ENCODE peak calls at places on chromosomes 16 and 17, in seven cellular contexts. One of them, this sample, is unnamed.

GRCh38 chr17:50783905-50784304 is 16.6 kb upstream of the ANKRD40CL start:
- DNase-seq in hepatocyte: no peak
- DNase-seq in IMR-90: no peak
- DNase-seq in fibroblast of lung: no peak
- DNase-seq in H1: no peak
- DNase-seq in SK-N-SH: no peak
- DNase-seq in A549: no peak
- DNase-seq in this sample: no peak

GRCh38 chr16:19291459-19291858 is 5.9 kb downstream of the CLEC19A start:
- DNase-seq in A549: no peak
- DNase-seq in IMR-90: no peak
- DNase-seq in H1: no peak
- DNase-seq in hepatocyte: peak
- DNase-seq in SK-N-SH: no peak
- DNase-seq in fibroblast of lung: peak
- DNase-seq in this sample: peak

GRCh38 chr17:48153711-48154642 is 46.4 kb downstream of the SNX11 start:
- DNase-seq in A549: peak
- DNase-seq in SK-N-SH: peak
- DNase-seq in H1: no peak
- DNase-seq in IMR-90: peak
- DNase-seq in hepatocyte: peak
- DNase-seq in fibroblast of lung: peak
- DNase-seq in this sample: peak

GRCh38 chr17:41338961-41339485 is 11.6 kb downstream of the KRT33A start:
- DNase-seq in SK-N-SH: no peak
- DNase-seq in fibroblast of lung: no peak
- DNase-seq in IMR-90: peak
- DNase-seq in A549: no peak
- DNase-seq in H1: peak
- DNase-seq in hepatocyte: no peak
- DNase-seq in this sample: no peak

GRCh38 chr16:13921328-13921727 is 1.4 kb downstream of the ERCC4 start:
- DNase-seq in A549: no peak
- DNase-seq in IMR-90: no peak
- DNase-seq in fibroblast of lung: no peak
- DNase-seq in SK-N-SH: no peak
- DNase-seq in H1: no peak
- DNase-seq in hepatocyte: no peak
- DNase-seq in this sample: no peak

GRCh38 chr16:67430504-67431076 is 331 bp upstream of the HSD11B2 start:
- DNase-seq in fibroblast of lung: no peak
- DNase-seq in IMR-90: no peak
- DNase-seq in H1: peak
- DNase-seq in hepatocyte: peak
- DNase-seq in A549: peak
- DNase-seq in SK-N-SH: peak
- DNase-seq in this sample: peak

GRCh38 chr17:47295037-47295873 is 28.5 kb upstream of the EFCAB13 start:
- DNase-seq in hepatocyte: no peak
- DNase-seq in SK-N-SH: no peak
- DNase-seq in fibroblast of lung: no peak
- DNase-seq in H1: no peak
- DNase-seq in A549: no peak
- DNase-seq in IMR-90: no peak
- DNase-seq in this sample: no peak

GRCh38 chr17:31373150-31374082 is 18.1 kb upstream of the RAB11FIP4 start:
- DNase-seq in SK-N-SH: no peak
- DNase-seq in fibroblast of lung: peak
- DNase-seq in hepatocyte: peak
- DNase-seq in A549: no peak
- DNase-seq in IMR-90: peak
- DNase-seq in H1: no peak
- DNase-seq in this sample: peak

GRCh38 chr16:35751191-35751941 is 2292.0 kb downstream of the TP53TG3F start:
- DNase-seq in H1: no peak
- DNase-seq in SK-N-SH: no peak
- DNase-seq in fibroblast of lung: no peak
- DNase-seq in IMR-90: no peak
- DNase-seq in hepatocyte: no peak
- DNase-seq in A549: no peak
- DNase-seq in this sample: no peak

GRCh38 chr17:43169561-43170139 is 1.4 kb upstream of the NBR1 start:
- DNase-seq in fibroblast of lung: peak
- DNase-seq in IMR-90: peak
- DNase-seq in A549: peak
- DNase-seq in H1: no peak
- DNase-seq in SK-N-SH: peak
- DNase-seq in hepatocyte: peak
- DNase-seq in this sample: peak

GRCh38 chr17:55990332-55991006 is 162.8 kb upstream of the ANKFN1 start:
- DNase-seq in A549: no peak
- DNase-seq in H1: peak
- DNase-seq in IMR-90: no peak
- DNase-seq in fibroblast of lung: no peak
- DNase-seq in hepatocyte: no peak
- DNase-seq in SK-N-SH: no peak
- DNase-seq in this sample: peak

GRCh38 chr16:1701216-1701878 is 4.6 kb upstream of the MAPK8IP3 start:
- DNase-seq in H1: no peak
- DNase-seq in hepatocyte: no peak
- DNase-seq in fibroblast of lung: no peak
- DNase-seq in IMR-90: no peak
- DNase-seq in A549: no peak
- DNase-seq in SK-N-SH: no peak
- DNase-seq in this sample: no peak

GRCh38 chr16:86566966-86567700 is 504 bp downstream of the FOXC2 start:
- DNase-seq in SK-N-SH: no peak
- DNase-seq in H1: peak
- DNase-seq in IMR-90: peak
- DNase-seq in hepatocyte: peak
- DNase-seq in A549: no peak
- DNase-seq in fibroblast of lung: peak
- DNase-seq in this sample: peak

GRCh38 chr16:86566601-86566965 is at the start of gene FOXC2:
- DNase-seq in A549: peak
- DNase-seq in IMR-90: peak
- DNase-seq in fibroblast of lung: peak
- DNase-seq in SK-N-SH: peak
- DNase-seq in hepatocyte: peak
- DNase-seq in H1: peak
- DNase-seq in this sample: peak

GRCh38 chr16:86568677-86569623 is 2.3 kb downstream of the FOXC2 start:
- DNase-seq in IMR-90: no peak
- DNase-seq in hepatocyte: no peak
- DNase-seq in SK-N-SH: no peak
- DNase-seq in fibroblast of lung: no peak
- DNase-seq in A549: no peak
- DNase-seq in H1: no peak
- DNase-seq in this sample: peak

GRCh38 chr16:86569843-86570447 is 3.3 kb downstream of the FOXC2 start:
- DNase-seq in A549: no peak
- DNase-seq in H1: no peak
- DNase-seq in IMR-90: no peak
- DNase-seq in fibroblast of lung: no peak
- DNase-seq in hepatocyte: no peak
- DNase-seq in SK-N-SH: no peak
- DNase-seq in this sample: no peak

DNA sequence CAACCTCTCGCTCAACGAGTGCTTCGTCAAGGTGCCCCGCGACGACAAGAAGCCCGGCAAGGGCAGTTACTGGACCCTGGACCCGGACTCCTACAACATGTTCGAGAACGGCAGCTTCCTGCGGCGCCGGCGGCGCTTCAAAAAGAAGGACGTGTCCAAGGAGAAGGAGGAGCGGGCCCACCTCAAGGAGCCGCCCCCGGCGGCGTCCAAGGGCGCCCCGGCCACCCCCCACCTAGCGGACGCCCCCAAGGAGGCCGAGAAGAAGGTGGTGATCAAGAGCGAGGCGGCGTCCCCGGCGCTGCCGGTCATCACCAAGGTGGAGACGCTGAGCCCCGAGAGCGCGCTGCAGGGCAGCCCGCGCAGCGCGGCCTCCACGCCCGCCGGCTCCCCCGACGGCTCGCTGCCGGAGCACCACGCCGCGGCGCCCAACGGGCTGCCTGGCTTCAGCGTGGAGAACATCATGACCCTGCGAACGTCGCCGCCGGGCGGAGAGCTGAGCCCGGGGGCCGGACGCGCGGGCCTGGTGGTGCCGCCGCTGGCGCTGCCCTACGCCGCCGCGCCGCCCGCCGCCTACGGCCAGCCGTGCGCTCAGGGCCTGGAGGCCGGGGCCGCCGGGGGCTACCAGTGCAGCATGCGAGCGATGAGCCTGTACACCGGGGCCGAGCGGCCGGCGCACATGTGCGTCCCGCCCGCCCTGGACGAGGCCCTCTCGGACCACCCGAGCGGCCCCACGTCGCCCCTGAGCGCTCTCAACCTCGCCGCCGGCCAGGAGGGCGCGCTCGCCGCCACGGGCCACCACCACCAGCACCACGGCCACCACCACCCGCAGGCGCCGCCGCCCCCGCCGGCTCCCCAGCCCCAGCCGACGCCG is 1.3 kb downstream of the FOXC2 start:
- DNase-seq in IMR-90: peak
- DNase-seq in hepatocyte: peak
- DNase-seq in A549: no peak
- DNase-seq in SK-N-SH: no peak
- DNase-seq in fibroblast of lung: peak
- DNase-seq in H1: peak
- DNase-seq in this sample: peak
- H3K4me2 ChIP-seq in IMR-90: peak
- H3K4me2 ChIP-seq in hepatocyte: peak
- H3K4me2 ChIP-seq in A549: peak
- H3K4me2 ChIP-seq in SK-N-SH: peak
- H3K4me2 ChIP-seq in fibroblast of lung: peak
- H3K4me2 ChIP-seq in H1: peak
- H3K4me2 ChIP-seq in this sample: peak

DNA sequence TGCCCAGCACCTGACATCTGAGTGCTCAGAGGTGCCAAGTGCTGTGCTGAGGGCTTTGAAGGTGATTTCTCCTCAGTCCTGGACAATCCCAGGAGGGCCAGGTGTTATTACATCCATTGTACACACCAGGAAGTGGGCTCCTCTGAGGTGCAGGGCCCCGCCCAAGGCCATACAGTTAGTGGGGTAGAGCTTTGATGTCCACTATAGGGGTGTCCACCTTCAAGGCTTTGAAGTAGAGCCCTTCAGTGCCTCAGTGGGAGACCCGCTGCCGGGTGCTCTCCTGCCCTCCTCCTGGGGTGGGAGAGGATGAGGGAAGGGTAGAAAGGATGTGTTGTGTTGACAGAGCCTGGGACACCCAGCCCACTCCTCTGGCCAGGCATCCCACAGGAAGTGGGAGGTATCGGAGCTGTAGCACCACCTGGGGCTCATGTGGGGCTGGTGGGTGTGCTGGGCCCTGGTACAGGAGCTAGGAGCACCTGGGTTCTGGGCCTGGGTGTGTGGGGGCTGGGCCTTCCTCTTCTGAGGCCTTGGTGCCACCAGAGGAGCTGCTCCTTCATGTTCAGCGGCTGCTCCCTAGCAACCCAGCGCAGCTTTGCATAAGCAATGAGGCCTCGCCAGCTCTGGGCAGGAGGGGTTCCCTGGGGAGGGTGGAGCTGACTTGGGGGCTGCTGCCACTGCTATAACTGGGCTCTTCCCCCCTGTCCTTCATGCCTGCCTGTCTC is 7.4 kb downstream of the LASP1 start:
- DNase-seq in fibroblast of lung: no peak
- DNase-seq in SK-N-SH: no peak
- DNase-seq in IMR-90: no peak
- DNase-seq in hepatocyte: no peak
- DNase-seq in H1: no peak
- DNase-seq in A549: no peak
- DNase-seq in this sample: peak
- H3K4me3 ChIP-seq in fibroblast of lung: no peak
- H3K4me3 ChIP-seq in SK-N-SH: no peak
- H3K4me3 ChIP-seq in IMR-90: no peak
- H3K4me3 ChIP-seq in hepatocyte: no peak
- H3K4me3 ChIP-seq in H1: peak
- H3K4me3 ChIP-seq in A549: no peak
- H3K4me3 ChIP-seq in this sample: no peak

GRCh38 chr17:80372456-80372855 is 42.5 kb upstream of the ENDOV start:
- DNase-seq in SK-N-SH: no peak
- DNase-seq in IMR-90: no peak
- DNase-seq in A549: no peak
- DNase-seq in fibroblast of lung: no peak
- DNase-seq in hepatocyte: no peak
- DNase-seq in H1: no peak
- DNase-seq in this sample: no peak

GRCh38 chr17:80374732-80375118 is 40.2 kb upstream of the ENDOV start:
- DNase-seq in SK-N-SH: no peak
- DNase-seq in hepatocyte: no peak
- DNase-seq in H1: no peak
- DNase-seq in A549: no peak
- DNase-seq in fibroblast of lung: no peak
- DNase-seq in IMR-90: no peak
- DNase-seq in this sample: no peak

GRCh38 chr17:80371196-80371595 is 43.8 kb upstream of the ENDOV start:
- DNase-seq in H1: no peak
- DNase-seq in hepatocyte: no peak
- DNase-seq in IMR-90: no peak
- DNase-seq in fibroblast of lung: no peak
- DNase-seq in A549: no peak
- DNase-seq in SK-N-SH: no peak
- DNase-seq in this sample: no peak

GRCh38 chr17:80374039-80374731 is 40.8 kb upstream of the ENDOV start:
- DNase-seq in A549: no peak
- DNase-seq in fibroblast of lung: no peak
- DNase-seq in H1: no peak
- DNase-seq in SK-N-SH: no peak
- DNase-seq in IMR-90: no peak
- DNase-seq in hepatocyte: no peak
- DNase-seq in this sample: no peak

DNA sequence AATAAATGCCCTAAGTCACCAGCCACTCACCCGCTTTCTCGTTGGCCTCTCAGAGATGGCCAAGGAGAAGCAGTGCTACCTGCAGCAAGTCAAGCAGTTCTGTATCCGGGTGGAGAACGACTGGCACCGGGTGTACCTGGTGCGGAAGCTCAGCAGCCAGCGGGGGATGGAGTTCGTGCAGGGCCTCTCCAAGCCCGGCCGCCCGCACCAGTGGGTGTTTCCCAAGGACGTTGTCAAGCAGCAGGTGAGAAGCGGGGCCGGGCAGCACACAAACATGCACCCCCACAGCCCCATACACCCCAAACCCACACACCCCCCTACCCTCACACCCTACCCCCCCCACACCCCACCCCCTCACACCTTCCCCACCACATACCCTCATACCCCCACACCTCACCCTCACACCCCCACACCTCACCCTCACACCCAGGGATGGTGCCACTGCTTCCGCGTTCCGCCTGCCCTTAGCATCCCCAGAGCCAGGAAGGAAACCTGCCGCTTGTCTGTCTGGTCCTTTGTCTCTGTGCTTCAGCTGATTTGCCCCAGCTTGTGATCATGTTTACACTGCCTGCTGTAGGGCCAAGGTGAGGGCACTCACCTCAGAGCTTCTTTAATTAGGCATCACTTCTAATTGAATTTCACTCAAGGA is 41.9 kb upstream of the ENDOV start:
- DNase-seq in H1: no peak
- DNase-seq in fibroblast of lung: no peak
- DNase-seq in A549: no peak
- DNase-seq in IMR-90: no peak
- DNase-seq in SK-N-SH: no peak
- DNase-seq in hepatocyte: no peak
- DNase-seq in this sample: no peak
- H3K4me2 ChIP-seq in H1: no peak
- H3K4me2 ChIP-seq in fibroblast of lung: no peak
- H3K4me2 ChIP-seq in A549: no peak
- H3K4me2 ChIP-seq in IMR-90: no peak
- H3K4me2 ChIP-seq in SK-N-SH: no peak
- H3K4me2 ChIP-seq in hepatocyte: no peak
- H3K4me2 ChIP-seq in this sample: no peak

GRCh38 chr17:82300707-82301270 is 16.6 kb downstream of the CD7 start:
- DNase-seq in fibroblast of lung: peak
- DNase-seq in SK-N-SH: peak
- DNase-seq in A549: peak
- DNase-seq in H1: peak
- DNase-seq in hepatocyte: peak
- DNase-seq in IMR-90: peak
- DNase-seq in this sample: peak
- H3K4me3 ChIP-seq in fibroblast of lung: no peak
- H3K4me3 ChIP-seq in SK-N-SH: no peak
- H3K4me3 ChIP-seq in A549: no peak
- H3K4me3 ChIP-seq in H1: no peak
- H3K4me3 ChIP-seq in hepatocyte: no peak
- H3K4me3 ChIP-seq in IMR-90: no peak
- H3K4me3 ChIP-seq in this sample: no peak

This sample was measured in GM23338.